ENCODE peak calls at places on chromosomes 7 and 10, in ten cellular contexts. D is breast epithelium, L is vagina, H is GM23338, R is Panc1, X is stomach, J is GM12878, G is K562, Z is spleen, W is sigmoid colon. E is an unnamed sample.

GRCh38 chr7:128893251-128894100 is 17.0 kb downstream of the KCP start:
- DNase-seq in D (no peak), L (no peak), H (no peak), R (no peak), X (peak; percentile 49), J (no peak), G (no peak), Z (peak; percentile 59), W (peak; percentile 57), E (peak; percentile 61)

GRCh38 chr10:20059084-20059835 is 243.0 kb downstream of the PLXDC2 start:
- DNase-seq in D (no peak), L (no peak), H (no peak), R (no peak), X (no peak), J (no peak), G (no peak), Z (no peak), W (no peak), E (no peak)

GRCh38 chr10:31083765-31084184 is 52.1 kb upstream of the ZNF438 start:
- DNase-seq in D (no peak), L (no peak), H (peak; percentile 81), R (no peak), X (peak; percentile 32), J (peak; percentile 26), G (peak; percentile 47), Z (no peak), W (no peak), E (peak; percentile 32)

GRCh38 chr10:113425596-113425995 is 127.3 kb upstream of the HABP2 start:
- DNase-seq in D (no peak), L (no peak), H (no peak), R (no peak), X (no peak), J (no peak), G (no peak), Z (no peak), W (no peak), E (no peak)

GRCh38 chr10:8060010-8060703 is 5.7 kb downstream of the GATA3 start:
- DNase-seq in D (no peak), L (no peak), H (peak; percentile 45), R (no peak), X (no peak), J (peak; percentile 55), G (no peak), Z (no peak), W (no peak), E (no peak)

GRCh38 chr10:110356628-110357245 is 52.0 kb upstream of the SMNDC1 start:
- DNase-seq in D (no peak), L (no peak), H (no peak), R (peak; percentile 78), X (peak; percentile 51), J (peak; percentile 100), G (peak; percentile 30), Z (peak; percentile 92), W (no peak), E (peak; percentile 80)

GRCh38 chr7:55142919-55143600 is 124.2 kb downstream of the EGFR start:
- DNase-seq in D (no peak), L (no peak), H (no peak), R (no peak), X (no peak), J (no peak), G (no peak), Z (no peak), W (no peak), E (no peak)

GRCh38 chr7:11212080-11212711 is 238.5 kb downstream of the PHF14 start:
- DNase-seq in D (no peak), L (no peak), H (peak; percentile 88), R (peak; percentile 39), X (peak; percentile 54), J (peak; percentile 12), G (peak; percentile 76), Z (no peak), W (peak; percentile 67), E (peak; percentile 53)

GRCh38 chr10:24513155-24513554 is 210.5 kb downstream of the ARHGAP21 start:
- DNase-seq in D (no peak), L (no peak), H (peak; percentile 73), R (no peak), X (no peak), J (no peak), G (peak; percentile 23), Z (no peak), W (no peak), E (no peak)

GRCh38 chr7:18890134-18890533 is 227.3 kb downstream of the TWIST1 start:
- DNase-seq in D (no peak), L (no peak), H (no peak), R (no peak), X (no peak), J (no peak), G (no peak), Z (no peak), W (no peak), E (no peak)

GRCh38 chr10:46527241-46527811 is 29.1 kb downstream of the GPRIN2 start:
- DNase-seq in D (peak; percentile 54), L (no peak), H (no peak), R (no peak), X (peak; percentile 25), J (no peak), G (no peak), Z (peak; percentile 76), W (peak; percentile 66), E (peak; percentile 7)

GRCh38 chr7:38660427-38661099 is 29.4 kb upstream of the AMPH start:
- DNase-seq in D (no peak), L (no peak), H (peak; percentile 84), R (peak; percentile 35), X (no peak), J (no peak), G (peak; percentile 50), Z (peak; percentile 81), W (no peak), E (peak; percentile 18)

GRCh38 chr10:24462340-24462739 is 253.4 kb downstream of the KIAA1217 start:
- DNase-seq in D (no peak), L (no peak), H (no peak), R (no peak), X (no peak), J (no peak), G (no peak), Z (no peak), W (no peak), E (no peak)

GRCh38 chr7:11748884-11749283 is 83.1 kb downstream of the THSD7A start:
- DNase-seq in D (no peak), L (no peak), H (peak; percentile 33), R (no peak), X (no peak), J (no peak), G (peak; percentile 3), Z (no peak), W (no peak), E (no peak)

DNA sequence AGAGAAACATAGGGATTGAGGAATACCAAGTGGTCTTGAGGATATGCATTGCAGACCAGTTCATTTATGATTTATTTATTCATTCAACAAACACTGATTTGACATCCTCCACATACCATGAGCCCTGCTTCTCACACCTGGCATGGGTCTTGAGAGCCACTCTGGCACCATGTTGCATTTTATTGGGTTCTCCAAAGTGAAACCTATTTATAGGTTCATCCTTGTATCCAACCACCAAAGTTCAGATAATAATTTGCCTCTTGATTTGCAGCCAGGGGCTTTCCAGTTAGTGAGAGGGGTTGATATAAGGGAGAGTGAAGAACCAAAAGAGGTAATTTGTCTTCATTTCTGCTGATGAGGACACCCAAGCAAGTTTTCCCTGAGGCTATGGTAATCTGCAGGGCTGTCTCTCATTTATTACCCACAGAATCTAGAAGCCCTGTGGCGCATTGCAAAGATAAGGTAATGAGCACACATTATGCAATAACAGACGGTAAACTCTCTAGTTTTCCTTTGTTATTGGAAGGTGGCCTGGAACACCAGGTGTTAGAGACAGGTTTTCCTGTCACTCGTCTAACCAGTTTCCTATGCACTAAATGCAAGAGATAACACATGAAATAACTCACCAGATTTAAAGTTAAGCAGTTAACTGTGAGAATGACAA is 28.8 kb upstream of the ICA1 start:
- DNase-seq in D (no peak), L (no peak), H (peak; percentile 18), R (no peak), X (peak; percentile 34), J (no peak), G (no peak), Z (no peak), W (no peak), E (no peak)
- TF ChIP-seq POLR2AphosphoS5 in D (no peak), L (no peak), H (no peak), R (no peak), X (peak; percentile 58), J (no peak), G (no peak), Z (no peak), W (no peak), E (peak; percentile 44)

GRCh38 chr7:27575647-27576046 is 87.0 kb downstream of the HIBADH start:
- DNase-seq in D (no peak), L (no peak), H (no peak), R (no peak), X (no peak), J (no peak), G (no peak), Z (no peak), W (no peak), E (no peak)
- H3K4me1 ChIP-seq in D (no peaks in the 10 kb centered on the region), L (peaks cover 5% of the 10 kb centered on the region), H (peaks cover 9% of the 10 kb centered on the region), R (peaks cover 4% of the 10 kb centered on the region), X (no peaks in the 10 kb centered on the region), J (no peaks in the 10 kb centered on the region), G (no peaks in the 10 kb centered on the region), Z (no peaks in the 10 kb centered on the region), W (no peaks in the 10 kb centered on the region), E (peaks cover 4% of the 10 kb centered on the region)

GRCh38 chr7:101164071-101164840 is 1.1 kb downstream of the VGF start:
- DNase-seq in D (no peak), L (no peak), H (peak; percentile 83), R (no peak), X (peak; percentile 34), J (no peak), G (peak; percentile 65), Z (peak; percentile 76), W (no peak), E (no peak)
- TF ChIP-seq POLR2AphosphoS5 in D (no peak), L (no peak), H (no peak), R (no peak), X (no peak), J (no peak), G (no peak), Z (no peak), W (no peak), E (no peak)

GRCh38 chr10:121244791-121245190 is 353.5 kb downstream of the FGFR2 start:
- DNase-seq in D (no peak), L (no peak), H (no peak), R (no peak), X (no peak), J (no peak), G (no peak), Z (no peak), W (no peak), E (no peak)

GRCh38 chr10:121241337-121241736 is 356.9 kb downstream of the FGFR2 start:
- DNase-seq in D (no peak), L (no peak), H (no peak), R (no peak), X (no peak), J (no peak), G (no peak), Z (no peak), W (no peak), E (no peak)

GRCh38 chr10:121245799-121246198 is 352.4 kb downstream of the FGFR2 start:
- DNase-seq in D (peak; percentile 61), L (no peak), H (no peak), R (no peak), X (no peak), J (no peak), G (no peak), Z (no peak), W (no peak), E (peak; percentile 27)

GRCh38 chr10:121243003-121243898 is 355.0 kb downstream of the FGFR2 start:
- DNase-seq in D (no peak), L (no peak), H (no peak), R (no peak), X (no peak), J (no peak), G (no peak), Z (no peak), W (no peak), E (no peak)

GRCh38 chr10:121243899-121244241 is 354.4 kb downstream of the FGFR2 start:
- DNase-seq in D (no peak), L (no peak), H (no peak), R (no peak), X (no peak), J (no peak), G (no peak), Z (no peak), W (no peak), E (no peak)
- H3K4me1 ChIP-seq in D (no peaks in the 10 kb centered on the region), L (peaks cover 9% of the 10 kb centered on the region), H (no peaks in the 10 kb centered on the region), R (no peaks in the 10 kb centered on the region), X (no peaks in the 10 kb centered on the region), J (no peaks in the 10 kb centered on the region), G (no peaks in the 10 kb centered on the region), Z (no peaks in the 10 kb centered on the region), W (no peaks in the 10 kb centered on the region), E (peaks cover 8% of the 10 kb centered on the region)

E was measured in transverse colon.